ENCODE peak calls at places on chromosomes 7 and 10, in eight cellular contexts. M, K, A, I, D, W, E and B are unnamed samples.

GRCh38 chr10:16960573-16960972 is 143.3 kb upstream of the RSU1 start:
- DNase-seq in M (no peak), K (no peak), A (no peak), I (no peak), D (no peak), W (no peak), E (no peak), B (no peak)

GRCh38 chr10:788796-789748 is 99.6 kb upstream of the DIP2C start:
- DNase-seq in M (peak), K (peak), A (peak), I (peak), D (no peak), W (no peak), E (no peak), B (peak)

GRCh38 chr7:106841896-106842390 is 23.1 kb upstream of the PIK3CG start:
- DNase-seq in M (no peak), K (no peak), A (peak), I (no peak), D (no peak), W (no peak), E (no peak), B (no peak)

GRCh38 chr10:44020322-44021111 is 364.4 kb downstream of the CXCL12 start:
- DNase-seq in M (no peak), K (no peak), A (no peak), I (no peak), D (no peak), W (no peak), E (no peak), B (no peak)

GRCh38 chr7:73736885-73737284 is 1.7 kb downstream of the ABHD11 start:
- DNase-seq in M (no peak), K (no peak), A (no peak), I (no peak), D (no peak), W (no peak), E (no peak), B (no peak)

GRCh38 chr7:53246974-53247373 is 211.5 kb downstream of the POM121L12 start:
- DNase-seq in M (no peak), K (no peak), A (no peak), I (no peak), D (no peak), W (no peak), E (no peak), B (no peak)

GRCh38 chr7:83149466-83149865 is 13.2 kb downstream of the PCLO start:
- DNase-seq in M (no peak), K (no peak), A (no peak), I (peak), D (no peak), W (no peak), E (no peak), B (no peak)

GRCh38 chr7:17506090-17506489 is 207.6 kb downstream of the AHR start:
- DNase-seq in M (no peak), K (peak), A (no peak), I (no peak), D (no peak), W (no peak), E (no peak), B (no peak)

GRCh38 chr7:121003986-121004685 is 15.6 kb downstream of the CPED1 start:
- DNase-seq in M (peak), K (no peak), A (no peak), I (no peak), D (no peak), W (no peak), E (no peak), B (no peak)

GRCh38 chr7:22667562-22668239 is 59.3 kb upstream of the IL6 start:
- DNase-seq in M (no peak), K (peak), A (peak), I (peak), D (no peak), W (no peak), E (no peak), B (no peak)

GRCh38 chr10:113493943-113494342 is 58.9 kb upstream of the HABP2 start:
- DNase-seq in M (no peak), K (peak), A (peak), I (peak), D (no peak), W (no peak), E (no peak), B (no peak)

GRCh38 chr7:47591655-47592572 is 10.0 kb upstream of the TNS3 start:
- DNase-seq in M (no peak), K (peak), A (peak), I (no peak), D (no peak), W (no peak), E (no peak), B (peak)

GRCh38 chr10:7810443-7810842 is 7.9 kb upstream of the TAF3 start:
- DNase-seq in M (no peak), K (no peak), A (no peak), I (no peak), D (no peak), W (no peak), E (no peak), B (peak)

GRCh38 chr10:25768167-25768566 is 165.9 kb upstream of the MYO3A start:
- DNase-seq in M (no peak), K (no peak), A (no peak), I (no peak), D (peak), W (no peak), E (no peak), B (no peak)

GRCh38 chr10:33484787-33485186 is 150.3 kb upstream of the NRP1 start:
- DNase-seq in M (no peak), K (peak), A (peak), I (peak), D (no peak), W (no peak), E (no peak), B (no peak)

GRCh38 chr10:22550732-22551131 is 163.6 kb downstream of the PIP4K2A start:
- DNase-seq in M (peak), K (peak), A (peak), I (no peak), D (peak), W (no peak), E (no peak), B (peak)